ENCODE peak calls at places on chromosomes 7 and 10, in eight cellular contexts. Z, N, T, B, I, L, H and O are unnamed samples.

GRCh38 chr10:6802762-6803428 is 222.8 kb upstream of the PRKCQ start:
- DNase-seq in B (no peak), L (no peak), Z (no peak), N (no peak), T (no peak), I (no peak), H (no peak), O (no peak)

GRCh38 chr10:133394801-133395221 is 854 bp downstream of the MTG1 start:
- DNase-seq in L (no peak), H (no peak), I (peak), B (no peak), T (no peak), N (peak), Z (no peak), O (no peak)

GRCh38 chr10:63549810-63550209 is 28.6 kb downstream of the REEP3 start:
- DNase-seq in I (no peak), N (no peak), B (no peak), H (no peak), L (no peak), Z (no peak), T (no peak), O (no peak)

GRCh38 chr10:110744767-110745166 is 100.6 kb downstream of the RBM20 start:
- DNase-seq in B (no peak), N (no peak), T (no peak), L (no peak), Z (no peak), I (no peak), H (no peak), O (no peak)

GRCh38 chr10:56836659-56837058 is 475.6 kb upstream of the ZWINT start:
- DNase-seq in B (no peak), I (no peak), Z (no peak), T (no peak), H (no peak), N (no peak), L (no peak), O (no peak)

GRCh38 chr7:134535272-134535918 is 8.0 kb downstream of the AKR1B10 start:
- DNase-seq in L (no peak), N (no peak), Z (no peak), H (no peak), T (no peak), B (no peak), I (no peak), O (no peak)

GRCh38 chr10:23171232-23171876 is 20.8 kb upstream of the PTF1A start:
- DNase-seq in I (no peak), B (peak), N (peak), T (peak), Z (no peak), H (no peak), L (no peak), O (peak)

GRCh38 chr10:25753776-25754175 is 180.3 kb upstream of the MYO3A start:
- DNase-seq in L (no peak), B (no peak), Z (no peak), H (no peak), N (peak), I (no peak), T (no peak), O (no peak)

GRCh38 chr10:78211476-78212110 is 177.9 kb downstream of the RPS24 start:
- DNase-seq in L (no peak), I (no peak), H (no peak), N (peak), T (peak), Z (no peak), B (peak), O (no peak)

GRCh38 chr7:19117870-19118608 is 603 bp upstream of the TWIST1 start:
- DNase-seq in I (no peak), L (no peak), B (no peak), N (peak), Z (no peak), T (peak), H (no peak), O (no peak)

GRCh38 chr10:90417056-90417455 is 440.8 kb downstream of the HTR7 start:
- DNase-seq in I (no peak), L (no peak), N (peak), Z (no peak), B (no peak), T (no peak), H (peak), O (no peak)

GRCh38 chr7:19899517-19899916 is 126.1 kb upstream of the TMEM196 start:
- DNase-seq in N (peak), L (no peak), I (no peak), B (no peak), T (no peak), Z (no peak), H (no peak), O (no peak)

GRCh38 chr7:35801392-35802101 is 690 bp downstream of the SEPTIN7 start:
- DNase-seq in I (peak), N (peak), B (peak), L (peak), Z (peak), T (peak), H (no peak), O (peak)

GRCh38 chr10:88499569-88500470 is 83.3 kb downstream of the RNLS start:
- DNase-seq in T (no peak), I (no peak), Z (no peak), L (no peak), H (peak), N (peak), B (no peak), O (no peak)

GRCh38 chr7:157457355-157458253 is 120.8 kb downstream of the DNAJB6 start:
- DNase-seq in T (no peak), B (no peak), I (no peak), H (no peak), N (no peak), Z (no peak), L (no peak), O (no peak)

GRCh38 chr10:32256613-32257437 is 90.1 kb downstream of the EPC1 start:
- DNase-seq in N (peak), B (peak), Z (peak), L (peak), H (no peak), I (peak), T (peak), O (peak)

GRCh38 chr7:105296491-105296890 is 92.2 kb downstream of the SRPK2 start:
- DNase-seq in L (no peak), T (no peak), H (no peak), N (no peak), Z (no peak), I (no peak), B (no peak), O (no peak)

GRCh38 chr10:116490028-116490662 is 55.6 kb upstream of the PNLIP start:
- DNase-seq in Z (no peak), I (no peak), T (peak), H (peak), L (no peak), N (peak), B (no peak), O (no peak)

GRCh38 chr7:78167825-78168224 is 369.3 kb downstream of the PHTF2 start:
- DNase-seq in N (no peak), L (no peak), T (no peak), H (no peak), I (no peak), Z (no peak), B (no peak), O (no peak)

GRCh38 chr7:154409703-154410311 is 357.6 kb downstream of the DPP6 start:
- DNase-seq in T (peak), I (no peak), L (no peak), B (peak), Z (no peak), N (peak), H (no peak), O (peak)

GRCh38 chr10:107451047-107451446 is 286.5 kb upstream of the SORCS1 start:
- DNase-seq in N (no peak), H (no peak), T (no peak), I (no peak), B (no peak), L (no peak), Z (no peak), O (no peak)

GRCh38 chr7:44213872-44214595 is 13.3 kb downstream of the YKT6 start:
- DNase-seq in I (peak), T (peak), L (no peak), H (no peak), B (no peak), Z (no peak), N (peak), O (no peak)

GRCh38 chr10:50021646-50022045 is 33.4 kb downstream of the AGAP6 start:
- DNase-seq in I (no peak), T (no peak), B (no peak), H (no peak), Z (no peak), L (no peak), N (no peak), O (no peak)

GRCh38 chr10:123391275-123392028 is 237.2 kb downstream of the BUB3 start:
- DNase-seq in T (no peak), L (no peak), I (no peak), Z (no peak), N (no peak), H (no peak), B (no peak), O (no peak)

GRCh38 chr10:48332166-48332870 is 25.8 kb downstream of the MAPK8 start:
- DNase-seq in H (no peak), Z (no peak), L (no peak), B (no peak), I (no peak), T (no peak), N (no peak), O (no peak)

GRCh38 chr10:34916368-34916767 is 101.3 kb upstream of the PARD3 start:
- DNase-seq in L (no peak), N (peak), T (no peak), I (no peak), H (peak), Z (no peak), B (no peak), O (no peak)

GRCh38 chr7:19352271-19352670 is 207.1 kb upstream of the FERD3L start:
- DNase-seq in T (no peak), B (no peak), Z (no peak), H (no peak), N (no peak), L (no peak), I (no peak), O (no peak)